ENCODE peak calls at places on chromosomes 3 and 15, in four cellular contexts. F, G, B and A are unnamed samples.

GRCh38 chr3:111594205-111594604 is 941 bp downstream of the ZBED2 start:
- DNase-seq in B (no peak), G (no peak), F (no peak), A (no peak)

GRCh38 chr15:98955331-98955730 is 52.3 kb downstream of the PGPEP1L start:
- DNase-seq in B (no peak), G (no peak), F (peak; percentile 57), A (no peak)

GRCh38 chr3:11085078-11085840 is 69.0 kb upstream of the HRH1 start:
- DNase-seq in F (no peak), G (no peak), B (no peak), A (no peak)

GRCh38 chr3:141981084-141981483 is 104.6 kb downstream of the ATP1B3 start:
- DNase-seq in G (no peak), F (no peak), B (no peak), A (no peak)

GRCh38 chr3:52052831-52053306 is 3.5 kb downstream of the DUSP7 start:
- DNase-seq in G (peak; percentile 45), F (peak; percentile 94), B (peak; percentile 83), A (peak; percentile 88)

GRCh38 chr3:142981108-142981507 is 17.6 kb upstream of the PAQR9 start:
- DNase-seq in G (no peak), B (no peak), F (no peak), A (peak; percentile 54)

GRCh38 chr3:122679085-122679466 is 1.6 kb upstream of the PARP14 start:
- DNase-seq in G (peak; percentile 43), B (peak; percentile 87), F (peak; percentile 90), A (peak; percentile 86)

GRCh38 chr3:6189384-6189783 is 671.5 kb upstream of the GRM7 start:
- DNase-seq in G (no peak), B (no peak), F (no peak), A (no peak)

GRCh38 chr3:50089603-50089945 is 855 bp downstream of the RBM5 start:
- DNase-seq in G (no peak), B (no peak), F (no peak), A (peak; percentile 38)

GRCh38 chr15:58457466-58457965 is 25.7 kb downstream of the LIPC start:
- DNase-seq in B (no peak), G (peak; percentile 37), F (no peak), A (no peak)

GRCh38 chr3:115855911-115856310 is 232.6 kb downstream of the GAP43 start:
- DNase-seq in F (no peak), G (no peak), B (no peak), A (no peak)

GRCh38 chr3:64977308-64978100 is 289.7 kb upstream of the ADAMTS9 start:
- DNase-seq in F (no peak), B (no peak), G (no peak), A (peak; percentile 13)

GRCh38 chr15:66023322-66023972 is 154.2 kb downstream of the RAB11A start:
- DNase-seq in B (no peak), F (no peak), G (no peak), A (no peak)

GRCh38 chr3:50321146-50321843 is 1.2 kb downstream of the HYAL2 start:
- DNase-seq in B (peak; percentile 91), F (peak; percentile 96), G (peak; percentile 78), A (peak; percentile 96)

GRCh38 chr3:170054204-170054603 is 16.4 kb downstream of the GPR160 start:
- DNase-seq in G (no peak), B (no peak), F (no peak), A (peak; percentile 30)

GRCh38 chr15:89999676-90000174 is 1.4 kb upstream of the ZNF710 start:
- DNase-seq in B (peak; percentile 37), F (no peak), G (no peak), A (peak; percentile 90)

GRCh38 chr3:170623524-170623923 is 37.6 kb upstream of the SLC7A14 start:
- DNase-seq in B (no peak), G (no peak), F (no peak), A (no peak)

GRCh38 chr3:99128205-99128604 is 226.7 kb upstream of the DCBLD2 start:
- DNase-seq in F (no peak), G (no peak), B (no peak), A (no peak)

GRCh38 chr3:156941311-156941710 is 115.2 kb downstream of the LEKR1 start:
- DNase-seq in G (no peak), B (no peak), F (no peak), A (no peak)

GRCh38 chr15:48336940-48337339 is 5.7 kb downstream of the DUT start:
- DNase-seq in F (no peak), G (peak; percentile 40), B (no peak), A (peak; percentile 71)

GRCh38 chr3:13277860-13278531 is 142.1 kb downstream of the NUP210 start:
- DNase-seq in G (peak; percentile 58), F (peak; percentile 53), B (no peak), A (no peak)

GRCh38 chr3:5072100-5072816 is 49.8 kb upstream of the ARL8B start:
- DNase-seq in B (no peak), G (no peak), F (no peak), A (no peak)
- TF ChIP-seq POLR2AphosphoS5 in B (no peak), G (no peak), F (no peak), A (no peak)

GRCh38 chr3:66401157-66401550 is 99.7 kb downstream of the LRIG1 start:
- DNase-seq in B (no peak), G (no peak), F (no peak), A (no peak)
- TF ChIP-seq POLR2AphosphoS5 in B (no peak), G (no peak), F (no peak), A (no peak)

GRCh38 chr3:81716870-81717509 is 44.5 kb downstream of the GBE1 start:
- DNase-seq in G (no peak), F (no peak), B (no peak), A (peak; percentile 3)
- TF ChIP-seq POLR2AphosphoS5 in G (no peak), F (no peak), B (no peak), A (no peak)

DNA sequence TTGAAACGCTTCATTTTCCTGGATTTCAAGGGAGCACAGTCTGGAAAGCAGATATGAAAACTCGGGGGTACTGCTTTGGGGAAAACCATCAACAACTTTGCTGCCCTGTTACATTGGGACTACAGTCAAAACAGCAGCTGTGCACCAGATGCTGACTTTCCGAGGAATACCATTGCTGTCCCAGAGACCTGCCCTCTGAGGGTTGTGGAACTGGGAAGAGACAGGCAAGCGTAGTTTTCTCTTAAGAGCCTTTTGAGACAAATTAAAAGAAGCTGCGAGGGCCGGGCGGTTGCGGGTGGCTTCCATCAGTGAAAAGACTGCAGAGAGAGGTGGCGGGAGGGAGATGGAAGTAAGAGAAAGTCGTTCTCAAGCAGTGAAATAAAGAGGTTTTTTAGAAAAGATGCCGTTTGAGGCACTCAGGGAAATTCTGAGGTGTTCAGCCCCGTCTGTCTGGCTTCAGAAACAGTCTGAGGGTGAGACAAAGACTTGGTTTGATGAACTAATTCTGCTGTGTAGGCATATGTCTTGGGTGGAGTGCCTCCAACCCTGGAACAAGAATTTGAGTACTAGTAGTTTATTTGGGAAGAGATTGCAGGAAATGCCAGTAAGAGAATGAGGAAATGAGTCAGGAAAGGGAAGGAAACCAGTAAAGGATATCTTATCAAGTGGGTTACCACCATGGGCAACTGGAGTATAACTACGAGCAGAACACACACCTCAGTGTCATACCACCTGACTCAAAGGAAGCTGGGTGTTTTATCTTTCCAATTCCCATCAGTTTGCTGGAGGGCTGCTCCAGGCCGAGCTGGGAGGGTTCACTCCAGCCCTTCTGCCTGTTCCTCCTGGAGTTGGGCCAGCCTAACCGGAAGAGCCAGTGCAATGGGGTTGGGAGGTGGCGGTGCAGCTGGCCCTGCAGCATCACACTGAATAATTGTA is 75.1 kb downstream of the TGFBR2 start:
- DNase-seq in F (peak; percentile 86), B (no peak), G (no peak), A (no peak)
- TF ChIP-seq POLR2AphosphoS5 in F (peak; percentile 91), B (no peak), G (no peak), A (no peak)